ENCODE peak calls at places on chromosomes 3 and 15, in ten cellular contexts. H is astrocyte of the spinal cord, J is tibial nerve, S is cardiac fibroblast, Y is MM.1S, T is colonic mucosa, Z is epithelial cell of esophagus, W is HFFc6, M is fibroblast of the aortic adventitia, G is GM06990. I is an unnamed sample.

GRCh38 chr3:131218196-131218595 is 163.4 kb upstream of the NUDT16 start:
- DNase-seq in H (peak), J (no peak), S (peak), Y (no peak), T (no peak), Z (peak), W (peak), M (no peak), G (no peak), I (no peak)

GRCh38 chr15:100705841-100706240 is 103.5 kb downstream of the ASB7 start:
- DNase-seq in H (no peak), J (no peak), S (no peak), Y (no peak), T (no peak), Z (no peak), W (no peak), M (no peak), G (no peak), I (no peak)

GRCh38 chr3:79314962-79315361 is 452.8 kb downstream of the ROBO1 start:
- DNase-seq in H (peak), J (no peak), S (peak), Y (no peak), T (no peak), Z (peak), W (no peak), M (no peak), G (no peak), I (no peak)

GRCh38 chr3:83567935-83568334 is 1390.9 kb upstream of the CADM2 start:
- DNase-seq in H (no peak), J (no peak), S (no peak), Y (no peak), T (no peak), Z (no peak), W (no peak), M (no peak), G (no peak), I (no peak)

GRCh38 chr15:73800662-73801345 is 47.7 kb upstream of the INSYN1 start:
- DNase-seq in H (peak), J (no peak), S (peak), Y (no peak), T (no peak), Z (peak), W (peak), M (peak), G (no peak), I (no peak)

GRCh38 chr3:114711321-114711891 is 417.6 kb downstream of the TIGIT start:
- DNase-seq in H (no peak), J (no peak), S (no peak), Y (no peak), T (no peak), Z (no peak), W (no peak), M (no peak), G (no peak), I (no peak)

GRCh38 chr3:148329481-148330220 is 368.1 kb upstream of the AGTR1 start:
- DNase-seq in H (peak), J (no peak), S (peak), Y (no peak), T (no peak), Z (no peak), W (no peak), M (peak), G (no peak), I (no peak)

GRCh38 chr15:81814882-81815455 is 230.8 kb downstream of the MEX3B start:
- DNase-seq in H (no peak), J (no peak), S (no peak), Y (no peak), T (no peak), Z (no peak), W (no peak), M (no peak), G (no peak), I (no peak)

GRCh38 chr3:27166888-27167287 is 202.3 kb downstream of the NEK10 start:
- DNase-seq in H (peak), J (peak), S (peak), Y (peak), T (no peak), Z (peak), W (peak), M (peak), G (no peak), I (no peak)

GRCh38 chr3:15294914-15295313 is 37.5 kb downstream of the SH3BP5 start:
- DNase-seq in H (no peak), J (peak), S (no peak), Y (no peak), T (no peak), Z (no peak), W (no peak), M (no peak), G (no peak), I (no peak)

GRCh38 chr15:27665002-27665401 is 434.1 kb downstream of the OCA2 start:
- DNase-seq in H (no peak), J (no peak), S (no peak), Y (peak), T (no peak), Z (no peak), W (no peak), M (no peak), G (no peak), I (no peak)

GRCh38 chr3:59611649-59612431 is 562.0 kb upstream of the CFAP20DC start:
- DNase-seq in H (no peak), J (no peak), S (no peak), Y (no peak), T (no peak), Z (no peak), W (no peak), M (no peak), G (no peak), I (no peak)

GRCh38 chr3:134017490-134017889 is 12.2 kb downstream of the SLCO2A1 start:
- DNase-seq in H (no peak), J (no peak), S (no peak), Y (no peak), T (peak), Z (no peak), W (no peak), M (no peak), G (no peak), I (no peak)

GRCh38 chr3:187319699-187320302 is 28.3 kb upstream of the MASP1 start:
- DNase-seq in H (peak), J (peak), S (peak), Y (peak), T (peak), Z (peak), W (peak), M (peak), G (peak), I (peak)

GRCh38 chr3:59127071-59127470 is 77.2 kb upstream of the CFAP20DC start:
- DNase-seq in H (peak), J (no peak), S (peak), Y (no peak), T (no peak), Z (peak), W (peak), M (peak), G (no peak), I (no peak)

GRCh38 chr3:71816141-71816540 is 31.2 kb upstream of the PROK2 start:
- DNase-seq in H (no peak), J (no peak), S (no peak), Y (no peak), T (no peak), Z (peak), W (no peak), M (no peak), G (no peak), I (no peak)

GRCh38 chr3:194537732-194538247 is 51.0 kb upstream of the ATP13A3 start:
- DNase-seq in H (peak), J (no peak), S (peak), Y (no peak), T (peak), Z (peak), W (peak), M (peak), G (no peak), I (no peak)

GRCh38 chr3:108713801-108714200 is 43.4 kb downstream of the RETNLB start:
- DNase-seq in H (no peak), J (no peak), S (no peak), Y (peak), T (no peak), Z (no peak), W (no peak), M (no peak), G (no peak), I (no peak)

GRCh38 chr3:46993986-46994385 is 14.5 kb downstream of the NBEAL2 start:
- DNase-seq in H (no peak), J (no peak), S (no peak), Y (no peak), T (no peak), Z (no peak), W (no peak), M (no peak), G (no peak), I (no peak)

DNA sequence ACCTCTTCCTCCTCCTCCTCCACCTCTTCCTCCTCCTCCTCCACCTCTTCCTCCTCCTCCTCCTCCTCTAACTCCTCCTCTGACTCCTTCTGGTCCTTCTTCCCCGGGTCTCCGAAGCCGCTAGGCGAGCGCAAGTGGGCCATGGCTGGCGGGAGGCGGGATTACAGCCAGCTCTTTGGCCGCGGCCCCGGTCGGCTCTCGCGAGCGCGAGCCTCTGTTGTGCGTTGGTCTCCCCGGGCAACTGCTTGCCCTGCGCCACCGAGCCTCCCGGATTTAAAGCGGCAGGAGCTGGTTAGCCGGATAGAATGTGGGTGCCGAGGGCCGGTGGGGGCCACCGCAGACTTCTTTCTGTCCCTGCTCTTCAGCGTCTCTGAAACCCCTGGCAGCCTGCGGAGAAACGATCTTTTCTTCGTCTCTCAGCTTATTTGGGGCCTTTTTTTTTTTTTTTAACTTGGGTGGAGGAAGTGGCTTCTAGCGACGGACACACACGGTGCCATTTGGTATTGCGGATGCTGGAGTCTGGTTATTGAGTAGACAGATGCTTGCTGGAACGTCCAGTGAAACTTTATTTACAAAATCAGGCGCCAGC is at the start of gene ERICH6:
- DNase-seq in H (peak), J (peak), S (peak), Y (peak), T (peak), Z (peak), W (peak), M (peak), G (peak), I (peak)
- TF ChIP-seq CTCF in H (peak), J (no peak), S (peak), Y (peak), T (no peak), Z (peak), W (peak), M (peak), G (no peak), I (no peak)

DNA sequence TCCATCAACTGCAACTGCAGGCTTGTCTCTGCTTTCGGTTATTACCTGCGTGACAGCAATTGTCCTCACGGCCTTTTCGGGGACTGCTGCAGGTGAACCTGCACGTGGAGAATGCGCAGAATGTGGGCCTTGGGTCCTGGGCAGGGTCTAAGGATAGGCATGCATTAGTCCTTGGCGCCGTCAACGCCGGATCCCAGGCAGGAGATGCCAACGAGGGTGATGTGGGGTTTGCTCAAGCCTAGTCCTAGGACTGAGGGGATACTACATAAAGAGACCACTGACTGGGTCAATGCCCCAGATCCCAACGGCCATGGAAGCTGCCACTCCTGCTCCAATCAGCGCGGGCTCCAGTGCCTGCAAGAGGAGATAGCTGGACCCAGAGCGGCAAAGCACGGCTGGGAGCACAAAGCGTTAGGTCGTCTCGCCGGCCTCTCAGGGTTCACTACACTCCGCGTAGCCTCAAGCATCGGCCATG is 448 bp upstream of the RBM15B start:
- DNase-seq in H (no peak), J (no peak), S (no peak), Y (no peak), T (no peak), Z (no peak), W (no peak), M (no peak), G (no peak), I (no peak)
- TF ChIP-seq CTCF in H (no peak), J (no peak), S (no peak), Y (no peak), T (no peak), Z (no peak), W (no peak), M (no peak), G (no peak), I (no peak)

GRCh38 chr3:38250198-38250597 is 15.4 kb upstream of the SLC22A13 start:
- DNase-seq in H (no peak), J (no peak), S (no peak), Y (no peak), T (no peak), Z (no peak), W (no peak), M (no peak), G (no peak), I (no peak)

GRCh38 chr3:38245930-38246329 is 19.7 kb upstream of the SLC22A13 start:
- DNase-seq in H (no peak), J (no peak), S (no peak), Y (no peak), T (no peak), Z (no peak), W (no peak), M (no peak), G (no peak), I (no peak)

GRCh38 chr3:38251197-38251596 is 14.4 kb upstream of the SLC22A13 start:
- DNase-seq in H (no peak), J (no peak), S (no peak), Y (no peak), T (no peak), Z (no peak), W (no peak), M (no peak), G (no peak), I (no peak)

GRCh38 chr3:38247366-38248035 is 18.1 kb upstream of the SLC22A13 start:
- DNase-seq in H (peak), J (peak), S (peak), Y (no peak), T (no peak), Z (peak), W (peak), M (peak), G (no peak), I (no peak)
- TF ChIP-seq CTCF in H (peak), J (no peak), S (peak), Y (no peak), T (no peak), Z (peak), W (peak), M (peak), G (no peak), I (no peak)

GRCh38 chr15:71125831-71126453 is 10.7 kb downstream of the THSD4 start:
- DNase-seq in H (no peak), J (no peak), S (no peak), Y (no peak), T (no peak), Z (no peak), W (no peak), M (peak), G (no peak), I (no peak)
- TF ChIP-seq CTCF in H (peak), J (no peak), S (peak), Y (peak), T (no peak), Z (peak), W (peak), M (peak), G (peak), I (no peak)

GRCh38 chr15:90038639-90039095 is 37.5 kb downstream of the ZNF710 start:
- DNase-seq in H (no peak), J (no peak), S (no peak), Y (no peak), T (no peak), Z (peak), W (no peak), M (no peak), G (no peak), I (no peak)
- TF ChIP-seq CTCF in H (no peak), J (no peak), S (no peak), Y (no peak), T (no peak), Z (no peak), W (no peak), M (no peak), G (no peak), I (no peak)

GRCh38 chr3:169564883-169565282 is 98.6 kb downstream of the MECOM start:
- DNase-seq in H (no peak), J (no peak), S (no peak), Y (no peak), T (no peak), Z (no peak), W (no peak), M (no peak), G (no peak), I (no peak)
- TF ChIP-seq CTCF in H (peak), J (no peak), S (peak), Y (peak), T (no peak), Z (peak), W (no peak), M (peak), G (peak), I (no peak)

GRCh38 chr3:101638262-101638745 is 38.6 kb downstream of the ZBTB11 start:
- DNase-seq in H (peak), J (no peak), S (peak), Y (no peak), T (no peak), Z (no peak), W (no peak), M (no peak), G (no peak), I (no peak)
- TF ChIP-seq CTCF in H (peak), J (no peak), S (peak), Y (no peak), T (no peak), Z (peak), W (peak), M (no peak), G (peak), I (peak)

DNA sequence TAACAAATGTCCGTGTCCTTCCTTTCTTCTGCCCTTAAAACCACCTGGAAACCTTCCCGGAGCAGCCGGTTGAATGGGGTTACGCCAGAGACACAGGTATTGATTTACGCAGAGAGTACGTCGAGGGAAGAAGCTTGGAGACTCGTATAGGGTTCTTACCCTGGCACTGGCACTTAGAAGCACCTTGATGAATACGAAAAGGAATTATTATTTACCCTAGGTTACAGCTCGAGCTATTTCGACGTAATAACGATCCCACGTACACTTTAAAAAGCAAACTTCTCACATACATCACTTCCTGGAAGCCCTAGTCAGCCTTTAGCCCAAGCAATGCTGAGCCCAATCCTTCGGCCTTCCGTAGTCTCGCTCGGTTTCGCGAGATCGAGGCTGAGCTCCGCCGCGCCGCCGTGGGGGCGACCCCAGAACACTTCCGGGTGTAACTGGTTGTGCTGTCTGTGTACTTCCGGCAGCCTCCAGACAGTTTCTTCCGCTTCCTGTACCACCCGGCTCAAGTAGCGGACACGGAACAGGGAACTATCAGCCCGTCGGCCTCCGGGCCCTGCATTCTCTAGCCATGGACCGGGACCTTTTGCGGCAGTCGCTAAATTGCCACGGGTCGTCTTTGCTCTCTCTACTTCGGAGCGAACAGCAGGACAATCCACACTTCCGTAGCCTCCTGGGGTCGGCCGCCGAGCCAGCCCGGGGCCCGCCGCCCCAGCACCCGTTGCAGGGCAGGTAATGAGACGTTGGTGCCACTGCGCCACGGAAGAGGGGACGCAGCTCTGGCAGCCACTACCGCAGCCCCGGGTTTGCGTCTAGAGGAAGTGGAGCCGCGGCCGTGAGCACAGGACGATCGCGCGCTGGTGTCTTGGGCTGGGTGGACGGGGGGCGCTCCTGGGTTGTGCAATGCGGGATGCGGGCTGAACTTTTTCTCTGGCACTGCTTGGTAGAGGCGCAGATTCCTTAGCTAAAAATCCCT is at the start of gene TTC14:
- DNase-seq in H (peak), J (peak), S (peak), Y (peak), T (peak), Z (peak), W (peak), M (peak), G (peak), I (peak)
- TF ChIP-seq CTCF in H (no peak), J (no peak), S (no peak), Y (peak), T (no peak), Z (no peak), W (peak), M (no peak), G (peak), I (peak)